ENCODE peak calls at places on chromosome 14, in six cellular contexts. V is stimulated activated CD4-positive, alpha-beta T cell treated with anti-CD3 and anti-CD28 coated beads, TNF-alpha, amount 100 ng/mL, for 4 hours; T is cardiac muscle cell; O is naive thymus-derived CD8-positive, alpha-beta T cell; K is cardiac fibroblast; G is GOT3. P is an unnamed sample.
A peak's percentile ranks its signal among the peaks of the same experiment; 100 is the strongest.

GRCh38 chr14:36238666-36239363 is 62.3 kb upstream of the PTCSC3 start:
- DNase-seq in K (peak; percentile 53), V (no peak), O (no peak), T (no peak), G (no peak), P (no peak)

GRCh38 chr14:24798911-24799310 is 164.9 kb upstream of the GZMB start:
- DNase-seq in K (no peak), T (no peak), V (no peak), O (no peak), G (no peak), P (no peak)

GRCh38 chr14:34409721-34410120 is 52.3 kb downstream of the SPTSSA start:
- DNase-seq in G (no peak), V (no peak), T (no peak), K (no peak), O (no peak), P (no peak)

GRCh38 chr14:37544407-37544806 is 50.6 kb downstream of the FOXA1 start:
- DNase-seq in K (no peak), T (no peak), O (no peak), V (no peak), G (no peak), P (no peak)

GRCh38 chr14:21268612-21269251 is 510 bp downstream of the HNRNPC start:
- DNase-seq in T (peak; percentile 62), V (no peak), K (peak; percentile 78), O (no peak), G (no peak), P (peak; percentile 14)

GRCh38 chr14:35944847-35945246 is 118.7 kb downstream of the BRMS1L start:
- DNase-seq in K (peak; percentile 1), T (no peak), O (no peak), G (no peak), V (no peak), P (no peak)

GRCh38 chr14:72903707-72904106 is 9.8 kb upstream of the DPF3 start:
- DNase-seq in K (no peak), O (no peak), V (no peak), G (no peak), T (no peak), P (no peak)

GRCh38 chr14:94680498-94681288 is 68.5 kb downstream of the SERPINA3 start:
- DNase-seq in V (no peak), O (no peak), G (no peak), T (no peak), K (no peak), P (no peak)

GRCh38 chr14:103284574-103285467 is 49.2 kb upstream of the EIF5 start:
- DNase-seq in V (no peak), K (peak; percentile 46), T (no peak), O (no peak), G (no peak), P (no peak)

GRCh38 chr14:96307434-96307833 is 51.4 kb downstream of the BDKRB1 start:
- DNase-seq in K (no peak), G (no peak), V (no peak), T (peak; percentile 10), O (no peak), P (no peak)

GRCh38 chr14:77376380-77376770 is 519 bp downstream of the TMED8 start:
- DNase-seq in K (peak; percentile 22), G (no peak), O (peak; percentile 8), V (peak; percentile 23), T (no peak), P (peak; percentile 9)

GRCh38 chr14:72594099-72594901 is 299.6 kb downstream of the DPF3 start:
- DNase-seq in V (no peak), O (no peak), T (no peak), G (no peak), K (no peak), P (no peak)

GRCh38 chr14:67919259-67919658 is 99.7 kb downstream of the RAD51B start:
- DNase-seq in K (no peak), O (no peak), V (no peak), G (no peak), T (no peak), P (no peak)

GRCh38 chr14:72921396-72921795 is 4.9 kb upstream of the DCAF4 start:
- DNase-seq in T (no peak), G (no peak), K (no peak), V (no peak), O (no peak), P (no peak)

GRCh38 chr14:53458368-53458814 is 305.3 kb upstream of the DDHD1 start:
- DNase-seq in G (no peak), O (no peak), V (no peak), T (no peak), K (peak; percentile 74), P (no peak)

GRCh38 chr14:90419200-90419599 is 22.4 kb downstream of the CALM1 start:
- DNase-seq in V (no peak), K (peak; percentile 97), T (no peak), O (no peak), G (peak; percentile 4), P (no peak)

GRCh38 chr14:99579903-99580570 is 24.0 kb downstream of the CCDC85C start:
- DNase-seq in T (peak; percentile 68), O (no peak), V (no peak), G (no peak), K (peak; percentile 62), P (no peak)

GRCh38 chr14:64074961-64075619 is 219.1 kb downstream of the ESR2 start:
- DNase-seq in T (no peak), K (peak; percentile 82), V (no peak), O (no peak), G (no peak), P (no peak)

GRCh38 chr14:105258846-105259245 is 10.5 kb downstream of the BTBD6 start:
- DNase-seq in K (peak; percentile 60), V (no peak), G (no peak), T (no peak), O (no peak), P (no peak)

GRCh38 chr14:56452989-56453388 is 126.6 kb upstream of the TMEM260 start:
- DNase-seq in O (no peak), K (no peak), T (no peak), G (no peak), V (no peak), P (no peak)

GRCh38 chr14:73753043-73753886 is 39.1 kb upstream of the PNMA1 start:
- DNase-seq in O (no peak), T (peak; percentile 31), K (peak; percentile 56), V (no peak), G (no peak), P (no peak)

GRCh38 chr14:91374287-91374880 is 43.2 kb downstream of the CCDC88C start:
- DNase-seq in V (no peak), O (no peak), G (no peak), T (no peak), K (no peak), P (no peak)

GRCh38 chr14:95486875-95487668 is 29.4 kb downstream of the SYNE3 start:
- DNase-seq in K (no peak), T (no peak), G (no peak), O (no peak), V (no peak), P (no peak)

GRCh38 chr14:101857226-101857625 is 95.7 kb downstream of the PPP2R5C start:
- DNase-seq in T (no peak), G (no peak), V (no peak), O (no peak), K (no peak), P (no peak)

GRCh38 chr14:68718033-68718725 is 74.7 kb downstream of the ZFP36L1 start:
- DNase-seq in V (no peak), G (no peak), O (no peak), T (no peak), K (peak; percentile 65), P (no peak)

GRCh38 chr14:91354979-91355685 is 62.5 kb downstream of the CCDC88C start:
- DNase-seq in O (peak; percentile 41), V (no peak), T (no peak), G (no peak), K (no peak), P (peak; percentile 40)